ENCODE peak calls at places on chromosomes 16 and 17, in nine cellular contexts. One of them, this sample, is unnamed.
A peak's percentile ranks its signal among the peaks of the same experiment; 100 is the strongest.

GRCh38 chr16:56753410-56753809 is 23.5 kb downstream of the NUP93 start:
- DNase-seq in suprapubic skin: no peak
- DNase-seq in esophagus muscularis mucosa: no peak
- DNase-seq in A549: no peak
- DNase-seq in SK-N-SH: no peak
- DNase-seq in ovary: no peak
- DNase-seq in transverse colon: no peak
- DNase-seq in GM12878: no peak
- DNase-seq in tibial nerve: no peak
- DNase-seq in this sample: no peak

GRCh38 chr17:74118504-74118903 is 85.0 kb upstream of the RPL38 start:
- DNase-seq in suprapubic skin: peak; percentile 46
- DNase-seq in esophagus muscularis mucosa: no peak
- DNase-seq in A549: peak; percentile 41
- DNase-seq in SK-N-SH: peak; percentile 71
- DNase-seq in ovary: no peak
- DNase-seq in transverse colon: no peak
- DNase-seq in GM12878: no peak
- DNase-seq in tibial nerve: no peak
- DNase-seq in this sample: no peak

GRCh38 chr16:59126486-59126885 is 392.4 kb upstream of the GOT2 start:
- DNase-seq in suprapubic skin: no peak
- DNase-seq in esophagus muscularis mucosa: no peak
- DNase-seq in A549: no peak
- DNase-seq in SK-N-SH: no peak
- DNase-seq in ovary: no peak
- DNase-seq in transverse colon: no peak
- DNase-seq in GM12878: no peak
- DNase-seq in tibial nerve: no peak
- DNase-seq in this sample: no peak

GRCh38 chr17:74698069-74698468 is 14.7 kb downstream of the CD300LF start:
- DNase-seq in suprapubic skin: no peak
- DNase-seq in esophagus muscularis mucosa: no peak
- DNase-seq in A549: no peak
- DNase-seq in SK-N-SH: no peak
- DNase-seq in ovary: no peak
- DNase-seq in transverse colon: no peak
- DNase-seq in GM12878: no peak
- DNase-seq in tibial nerve: no peak
- DNase-seq in this sample: no peak

GRCh38 chr16:87160752-87161337 is 156.3 kb downstream of the C16orf95 start:
- DNase-seq in suprapubic skin: no peak
- DNase-seq in esophagus muscularis mucosa: no peak
- DNase-seq in A549: no peak
- DNase-seq in SK-N-SH: no peak
- DNase-seq in ovary: no peak
- DNase-seq in transverse colon: no peak
- DNase-seq in GM12878: no peak
- DNase-seq in tibial nerve: no peak
- DNase-seq in this sample: no peak

GRCh38 chr17:71639865-71640264 is 481.0 kb upstream of the SOX9 start:
- DNase-seq in suprapubic skin: no peak
- DNase-seq in esophagus muscularis mucosa: no peak
- DNase-seq in A549: no peak
- DNase-seq in SK-N-SH: no peak
- DNase-seq in ovary: no peak
- DNase-seq in transverse colon: no peak
- DNase-seq in GM12878: no peak
- DNase-seq in tibial nerve: no peak
- DNase-seq in this sample: no peak

GRCh38 chr16:17275989-17276530 is 194.7 kb downstream of the XYLT1 start:
- DNase-seq in suprapubic skin: no peak
- DNase-seq in esophagus muscularis mucosa: no peak
- DNase-seq in A549: no peak
- DNase-seq in SK-N-SH: no peak
- DNase-seq in ovary: no peak
- DNase-seq in transverse colon: no peak
- DNase-seq in GM12878: no peak
- DNase-seq in tibial nerve: no peak
- DNase-seq in this sample: no peak

GRCh38 chr17:68674271-68674925 is 73.2 kb upstream of the FAM20A start:
- DNase-seq in suprapubic skin: no peak
- DNase-seq in esophagus muscularis mucosa: no peak
- DNase-seq in A549: no peak
- DNase-seq in SK-N-SH: no peak
- DNase-seq in ovary: no peak
- DNase-seq in transverse colon: no peak
- DNase-seq in GM12878: no peak
- DNase-seq in tibial nerve: no peak
- DNase-seq in this sample: no peak

GRCh38 chr16:10981697-10982216 is 37.4 kb downstream of the CLEC16A start:
- DNase-seq in suprapubic skin: no peak
- DNase-seq in esophagus muscularis mucosa: no peak
- DNase-seq in A549: peak; percentile 21
- DNase-seq in SK-N-SH: peak; percentile 53
- DNase-seq in ovary: no peak
- DNase-seq in transverse colon: no peak
- DNase-seq in GM12878: no peak
- DNase-seq in tibial nerve: no peak
- DNase-seq in this sample: no peak

GRCh38 chr16:55572439-55572838 is 6.0 kb downstream of the CAPNS2 start:
- DNase-seq in suprapubic skin: no peak
- DNase-seq in esophagus muscularis mucosa: no peak
- DNase-seq in A549: no peak
- DNase-seq in SK-N-SH: no peak
- DNase-seq in ovary: no peak
- DNase-seq in transverse colon: no peak
- DNase-seq in GM12878: no peak
- DNase-seq in tibial nerve: no peak
- DNase-seq in this sample: no peak

GRCh38 chr16:77777745-77778144 is 10.6 kb upstream of the VAT1L start:
- DNase-seq in suprapubic skin: no peak
- DNase-seq in esophagus muscularis mucosa: no peak
- DNase-seq in A549: no peak
- DNase-seq in SK-N-SH: no peak
- DNase-seq in ovary: no peak
- DNase-seq in transverse colon: no peak
- DNase-seq in GM12878: no peak
- DNase-seq in tibial nerve: no peak
- DNase-seq in this sample: no peak

GRCh38 chr17:69764137-69764536 is 310.9 kb upstream of the KCNJ16 start:
- DNase-seq in suprapubic skin: no peak
- DNase-seq in esophagus muscularis mucosa: no peak
- DNase-seq in A549: no peak
- DNase-seq in SK-N-SH: no peak
- DNase-seq in ovary: no peak
- DNase-seq in transverse colon: no peak
- DNase-seq in GM12878: no peak
- DNase-seq in tibial nerve: no peak
- DNase-seq in this sample: no peak

GRCh38 chr17:69763503-69763902 is 311.5 kb upstream of the KCNJ16 start:
- DNase-seq in suprapubic skin: no peak
- DNase-seq in esophagus muscularis mucosa: no peak
- DNase-seq in A549: no peak
- DNase-seq in SK-N-SH: no peak
- DNase-seq in ovary: no peak
- DNase-seq in transverse colon: no peak
- DNase-seq in GM12878: no peak
- DNase-seq in tibial nerve: no peak
- DNase-seq in this sample: no peak

GRCh38 chr17:69773081-69773480 is 301.9 kb upstream of the KCNJ16 start:
- DNase-seq in suprapubic skin: no peak
- DNase-seq in esophagus muscularis mucosa: no peak
- DNase-seq in A549: no peak
- DNase-seq in SK-N-SH: no peak
- DNase-seq in ovary: no peak
- DNase-seq in transverse colon: no peak
- DNase-seq in GM12878: no peak
- DNase-seq in tibial nerve: no peak
- DNase-seq in this sample: no peak

GRCh38 chr17:69769050-69769449 is 306.0 kb upstream of the KCNJ16 start:
- DNase-seq in suprapubic skin: no peak
- DNase-seq in esophagus muscularis mucosa: no peak
- DNase-seq in A549: no peak
- DNase-seq in SK-N-SH: no peak
- DNase-seq in ovary: no peak
- DNase-seq in transverse colon: no peak
- DNase-seq in GM12878: no peak
- DNase-seq in tibial nerve: no peak
- DNase-seq in this sample: no peak
- H3K9me3 ChIP-seq in suprapubic skin: no peaks in the 10 kb centered on the region
- H3K9me3 ChIP-seq in esophagus muscularis mucosa: no peaks in the 10 kb centered on the region
- H3K9me3 ChIP-seq in A549: no peaks in the 10 kb centered on the region
- H3K9me3 ChIP-seq in SK-N-SH: peaks cover 9% of the 10 kb centered on the region
- H3K9me3 ChIP-seq in ovary: no peaks in the 10 kb centered on the region
- H3K9me3 ChIP-seq in transverse colon: no peaks in the 10 kb centered on the region
- H3K9me3 ChIP-seq in GM12878: no peaks in the 10 kb centered on the region
- H3K9me3 ChIP-seq in tibial nerve: no peaks in the 10 kb centered on the region
- H3K9me3 ChIP-seq in this sample: no peaks in the 10 kb centered on the region

GRCh38 chr17:43405861-43406260 is 7.1 kb downstream of the ARL4D start:
- DNase-seq in suprapubic skin: no peak
- DNase-seq in esophagus muscularis mucosa: no peak
- DNase-seq in A549: no peak
- DNase-seq in SK-N-SH: no peak
- DNase-seq in ovary: no peak
- DNase-seq in transverse colon: no peak
- DNase-seq in GM12878: no peak
- DNase-seq in tibial nerve: no peak
- DNase-seq in this sample: no peak

GRCh38 chr17:43409131-43409530 is 10.3 kb downstream of the ARL4D start:
- DNase-seq in suprapubic skin: no peak
- DNase-seq in esophagus muscularis mucosa: no peak
- DNase-seq in A549: no peak
- DNase-seq in SK-N-SH: no peak
- DNase-seq in ovary: no peak
- DNase-seq in transverse colon: no peak
- DNase-seq in GM12878: no peak
- DNase-seq in tibial nerve: no peak
- DNase-seq in this sample: no peak

GRCh38 chr17:43403846-43404245 is 5.1 kb downstream of the ARL4D start:
- DNase-seq in suprapubic skin: no peak
- DNase-seq in esophagus muscularis mucosa: no peak
- DNase-seq in A549: no peak
- DNase-seq in SK-N-SH: peak; percentile 73
- DNase-seq in ovary: no peak
- DNase-seq in transverse colon: no peak
- DNase-seq in GM12878: no peak
- DNase-seq in tibial nerve: no peak
- DNase-seq in this sample: no peak

GRCh38 chr17:43410557-43411368 is 12.0 kb downstream of the ARL4D start:
- DNase-seq in suprapubic skin: no peak
- DNase-seq in esophagus muscularis mucosa: no peak
- DNase-seq in A549: no peak
- DNase-seq in SK-N-SH: no peak
- DNase-seq in ovary: no peak
- DNase-seq in transverse colon: no peak
- DNase-seq in GM12878: no peak
- DNase-seq in tibial nerve: no peak
- DNase-seq in this sample: no peak

DNA sequence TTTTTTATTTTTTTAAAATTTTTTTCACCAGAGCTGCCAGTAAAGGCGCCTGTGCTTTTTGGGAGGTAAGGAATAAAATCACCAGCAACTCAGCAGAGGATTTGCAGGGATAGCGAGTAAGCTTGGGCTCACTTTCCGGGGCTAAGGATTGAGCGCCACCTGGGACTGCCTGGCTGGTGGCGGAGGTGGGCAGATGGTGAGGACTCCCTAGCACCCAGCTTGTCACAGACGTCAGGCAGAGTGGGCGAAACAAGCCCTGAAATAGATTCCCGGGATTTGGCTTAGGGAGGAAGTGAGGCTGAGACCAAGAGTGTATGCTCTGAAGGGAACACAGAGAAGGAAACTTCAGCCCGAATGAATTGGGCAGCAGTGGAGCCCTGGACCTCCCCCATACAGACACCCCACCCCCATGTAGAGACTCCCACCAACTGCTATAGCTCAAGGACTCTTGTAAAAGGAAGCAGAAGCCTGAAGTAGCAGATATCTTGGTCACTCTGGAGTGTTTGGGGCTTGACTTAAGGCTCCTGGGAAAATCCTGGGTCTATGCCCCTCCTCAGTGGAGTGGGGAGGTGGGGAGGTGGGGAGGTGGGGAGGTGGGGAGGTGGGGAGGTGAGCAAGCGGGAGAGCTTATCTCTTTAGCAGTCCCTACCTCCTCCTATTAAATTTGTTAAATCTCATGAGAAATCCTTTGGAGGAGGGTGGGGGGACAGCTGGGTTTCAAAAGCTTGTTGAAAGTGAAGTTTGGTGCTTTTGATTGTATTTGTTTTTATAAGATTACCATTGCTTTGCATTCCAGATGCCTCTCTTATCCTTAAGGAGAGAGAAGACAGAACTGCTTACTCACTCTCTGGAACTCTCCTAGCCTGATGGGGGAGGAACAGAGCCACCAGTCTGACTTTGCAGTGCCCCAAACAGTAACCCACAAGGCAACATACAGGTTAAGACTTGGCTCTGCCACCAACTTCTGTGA is 8.2 kb downstream of the ARL4D start:
- DNase-seq in suprapubic skin: no peak
- DNase-seq in esophagus muscularis mucosa: no peak
- DNase-seq in A549: no peak
- DNase-seq in SK-N-SH: no peak
- DNase-seq in ovary: no peak
- DNase-seq in transverse colon: no peak
- DNase-seq in GM12878: no peak
- DNase-seq in tibial nerve: no peak
- DNase-seq in this sample: no peak
- TF ChIP-seq EP300 in suprapubic skin: no peak
- TF ChIP-seq EP300 in esophagus muscularis mucosa: no peak
- TF ChIP-seq EP300 in A549: no peak
- TF ChIP-seq EP300 in SK-N-SH: peak; percentile 60
- TF ChIP-seq EP300 in ovary: no peak
- TF ChIP-seq EP300 in transverse colon: no peak
- TF ChIP-seq EP300 in GM12878: no peak
- TF ChIP-seq EP300 in tibial nerve: no peak
- TF ChIP-seq EP300 in this sample: no peak

GRCh38 chr17:62782730-62783260 is 25.3 kb downstream of the MARCHF10 start:
- DNase-seq in suprapubic skin: no peak
- DNase-seq in esophagus muscularis mucosa: no peak
- DNase-seq in A549: no peak
- DNase-seq in SK-N-SH: no peak
- DNase-seq in ovary: no peak
- DNase-seq in transverse colon: no peak
- DNase-seq in GM12878: no peak
- DNase-seq in tibial nerve: no peak
- DNase-seq in this sample: no peak
- H3K27ac ChIP-seq in suprapubic skin: no peak overlapping the region
- H3K27ac ChIP-seq in esophagus muscularis mucosa: no peak overlapping the region
- H3K27ac ChIP-seq in A549: peak overlapping the region; percentile 75
- H3K27ac ChIP-seq in SK-N-SH: no peak overlapping the region
- H3K27ac ChIP-seq in ovary: no peak overlapping the region
- H3K27ac ChIP-seq in transverse colon: no peak overlapping the region
- H3K27ac ChIP-seq in GM12878: no peak overlapping the region
- H3K27ac ChIP-seq in tibial nerve: no peak overlapping the region
- H3K27ac ChIP-seq in this sample: no peak overlapping the region

DNA sequence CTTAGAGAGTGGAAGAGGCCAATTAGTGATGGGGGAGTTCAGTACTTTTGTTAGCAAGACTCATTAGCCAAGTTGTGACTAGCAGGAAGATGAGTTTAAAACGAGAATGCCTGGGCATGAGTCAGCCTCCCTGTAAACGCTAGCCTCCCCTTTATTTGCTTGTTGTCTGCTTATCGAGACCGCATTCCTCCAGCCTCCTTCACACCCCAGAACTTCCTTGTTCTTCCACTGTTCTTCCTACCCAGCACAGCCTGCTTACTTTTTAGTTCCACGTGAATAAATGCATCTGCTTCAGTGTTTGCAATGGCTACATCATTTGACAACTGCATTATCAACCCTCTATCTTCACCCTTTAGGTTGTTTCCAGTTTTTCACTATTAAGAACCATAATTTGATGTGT is 20.2 kb upstream of the OR3A1 start:
- DNase-seq in suprapubic skin: no peak
- DNase-seq in esophagus muscularis mucosa: no peak
- DNase-seq in A549: no peak
- DNase-seq in SK-N-SH: no peak
- DNase-seq in ovary: no peak
- DNase-seq in transverse colon: no peak
- DNase-seq in GM12878: no peak
- DNase-seq in tibial nerve: no peak
- DNase-seq in this sample: no peak
- H3K9me3 ChIP-seq in suprapubic skin: no peaks in the 10 kb centered on the region
- H3K9me3 ChIP-seq in esophagus muscularis mucosa: no peaks in the 10 kb centered on the region
- H3K9me3 ChIP-seq in A549: no peaks in the 10 kb centered on the region
- H3K9me3 ChIP-seq in SK-N-SH: no peaks in the 10 kb centered on the region
- H3K9me3 ChIP-seq in ovary: no peaks in the 10 kb centered on the region
- H3K9me3 ChIP-seq in transverse colon: no peaks in the 10 kb centered on the region
- H3K9me3 ChIP-seq in GM12878: no peaks in the 10 kb centered on the region
- H3K9me3 ChIP-seq in tibial nerve: no peaks in the 10 kb centered on the region
- H3K9me3 ChIP-seq in this sample: no peaks in the 10 kb centered on the region